ENCODE peak calls at places on chromosomes 2 and 18, in six cellular contexts. L is A673, R is cardiac fibroblast, I is fibroblast of lung, K is transverse colon, M is esophagus squamous epithelium. V is an unnamed sample.

GRCh38 chr2:8403871-8404270 is 278.0 kb upstream of the ID2 start:
- DNase-seq in L (no peak), R (no peak), I (no peak), K (peak), M (no peak), V (no peak)

GRCh38 chr18:63155910-63156773 is 163.4 kb downstream of the BCL2 start:
- DNase-seq in L (no peak), R (no peak), I (no peak), K (no peak), M (no peak), V (no peak)

GRCh38 chr2:168731550-168732128 is 70.8 kb upstream of the NOSTRIN start:
- DNase-seq in L (peak), R (no peak), I (no peak), K (no peak), M (no peak), V (no peak)

GRCh38 chr18:69617888-69618287 is 217.2 kb downstream of the DOK6 start:
- DNase-seq in L (no peak), R (peak), I (peak), K (no peak), M (no peak), V (peak)

GRCh38 chr2:64025741-64026140 is 6.5 kb upstream of the VPS54 start:
- DNase-seq in L (no peak), R (no peak), I (no peak), K (no peak), M (no peak), V (no peak)

GRCh38 chr2:145931836-145932352 is 1412.0 kb upstream of the ZEB2 start:
- DNase-seq in L (peak), R (no peak), I (no peak), K (no peak), M (no peak), V (no peak)

GRCh38 chr2:134217924-134218323 is 35.9 kb upstream of the MGAT5 start:
- DNase-seq in L (no peak), R (no peak), I (no peak), K (no peak), M (no peak), V (no peak)

GRCh38 chr2:69634197-69634821 is 9.2 kb downstream of the AAK1 start:
- DNase-seq in L (no peak), R (no peak), I (peak), K (no peak), M (no peak), V (no peak)

GRCh38 chr2:27008678-27009077 is 24.1 kb upstream of the TMEM214 start:
- DNase-seq in L (no peak), R (no peak), I (no peak), K (no peak), M (no peak), V (no peak)

GRCh38 chr18:74050807-74051206 is 96.8 kb downstream of the FBXO15 start:
- DNase-seq in L (no peak), R (no peak), I (no peak), K (no peak), M (no peak), V (no peak)

GRCh38 chr2:134689303-134689702 is 29.5 kb downstream of the TMEM163 start:
- DNase-seq in L (no peak), R (no peak), I (no peak), K (no peak), M (no peak), V (no peak)

GRCh38 chr2:58354230-58354629 is 113.1 kb upstream of the FANCL start:
- DNase-seq in L (no peak), R (no peak), I (no peak), K (no peak), M (no peak), V (no peak)

GRCh38 chr2:179250084-179250483 is 14.5 kb downstream of the SESTD1 start:
- DNase-seq in L (no peak), R (no peak), I (no peak), K (no peak), M (no peak), V (no peak)

GRCh38 chr2:111139637-111140317 is 19.1 kb downstream of the BCL2L11 start:
- DNase-seq in L (no peak), R (no peak), I (no peak), K (no peak), M (no peak), V (peak)

GRCh38 chr2:218957685-218958084 is 1.8 kb upstream of the CDK5R2 start:
- DNase-seq in L (no peak), R (no peak), I (no peak), K (no peak), M (no peak), V (no peak)

GRCh38 chr2:166516712-166517303 is 22.8 kb upstream of the SCN7A start:
- DNase-seq in L (peak), R (peak), I (peak), K (peak), M (no peak), V (peak)

GRCh38 chr2:37711308-37711731 is 39.9 kb upstream of the CDC42EP3 start:
- DNase-seq in L (peak), R (peak), I (peak), K (peak), M (no peak), V (peak)

GRCh38 chr2:201971516-201972228 is 62.0 kb upstream of the FZD7 start:
- DNase-seq in L (peak), R (peak), I (peak), K (no peak), M (no peak), V (peak)

GRCh38 chr2:175567435-175568061 is 386.0 kb upstream of the ATP5MC3 start:
- DNase-seq in L (no peak), R (no peak), I (no peak), K (no peak), M (no peak), V (no peak)

GRCh38 chr2:9739508-9739907 is 103.8 kb upstream of the TAF1B start:
- DNase-seq in L (no peak), R (peak), I (no peak), K (peak), M (no peak), V (no peak)

GRCh38 chr2:67234443-67234842 is 162.7 kb upstream of the ETAA1 start:
- DNase-seq in L (peak), R (peak), I (peak), K (no peak), M (no peak), V (peak)

GRCh38 chr18:50816767-50817166 is 3.0 kb downstream of the MRO start:
- DNase-seq in L (no peak), R (no peak), I (no peak), K (no peak), M (no peak), V (peak)

GRCh38 chr2:164430166-164430783 is 191.0 kb downstream of the GRB14 start:
- DNase-seq in L (peak), R (peak), I (peak), K (no peak), M (no peak), V (peak)

GRCh38 chr18:2441544-2441943 is 129.8 kb downstream of the METTL4 start:
- DNase-seq in L (no peak), R (no peak), I (no peak), K (no peak), M (no peak), V (no peak)

GRCh38 chr2:37625781-37626548 is 45.5 kb downstream of the CDC42EP3 start:
- DNase-seq in L (no peak), R (no peak), I (peak), K (peak), M (no peak), V (no peak)

GRCh38 chr2:191050640-191050987 is 36.6 kb upstream of the STAT1 start:
- DNase-seq in L (no peak), R (peak), I (peak), K (no peak), M (no peak), V (no peak)

GRCh38 chr2:102273619-102274211 is 37.6 kb upstream of the IL1RL1 start:
- DNase-seq in L (no peak), R (peak), I (peak), K (no peak), M (no peak), V (no peak)

GRCh38 chr18:76619342-76620315 is 124.6 kb upstream of the ZNF516 start:
- DNase-seq in L (peak), R (peak), I (peak), K (peak), M (no peak), V (peak)

GRCh38 chr18:57631697-57632096 is 10.1 kb upstream of the NARS1 start:
- DNase-seq in L (no peak), R (no peak), I (no peak), K (no peak), M (no peak), V (no peak)
- H3K4me3 ChIP-seq in L (peak), R (no peak), I (no peak), K (no peak), M (no peak), V (no peak)

GRCh38 chr2:226791487-226792081 is 8.0 kb downstream of the IRS1 start:
- DNase-seq in L (peak), R (peak), I (peak), K (peak), M (peak), V (no peak)
- TF ChIP-seq CTCF in L (peak), R (peak), I (peak), K (peak), M (peak), V (no peak)

GRCh38 chr2:80007722-80008503 is 296.6 kb downstream of the LRRTM1 start:
- DNase-seq in L (peak), R (no peak), I (no peak), K (no peak), M (no peak), V (no peak)

GRCh38 chr2:80001704-80002103 is 302.8 kb downstream of the LRRTM1 start:
- DNase-seq in L (no peak), R (peak), I (peak), K (no peak), M (no peak), V (no peak)

GRCh38 chr2:79996709-79997108 is 307.8 kb downstream of the LRRTM1 start:
- DNase-seq in L (no peak), R (no peak), I (no peak), K (no peak), M (no peak), V (no peak)

GRCh38 chr2:80002761-80003160 is 301.8 kb downstream of the LRRTM1 start:
- DNase-seq in L (no peak), R (no peak), I (no peak), K (no peak), M (no peak), V (no peak)

GRCh38 chr2:80002112-80002511 is 302.4 kb downstream of the LRRTM1 start:
- DNase-seq in L (no peak), R (no peak), I (no peak), K (no peak), M (no peak), V (no peak)
- H3K4me3 ChIP-seq in L (no peak), R (no peak), I (no peak), K (no peak), M (no peak), V (no peak)

GRCh38 chr2:156589381-156590079 is 153.4 kb downstream of the GPD2 start:
- DNase-seq in L (peak), R (peak), I (peak), K (peak), M (no peak), V (peak)
- TF ChIP-seq CTCF in L (peak), R (peak), I (peak), K (peak), M (peak), V (peak)

GRCh38 chr2:204971219-204971907 is 426.1 kb downstream of the PARD3B start:
- DNase-seq in L (peak), R (no peak), I (no peak), K (no peak), M (no peak), V (no peak)

GRCh38 chr2:204964413-204964812 is 419.1 kb downstream of the PARD3B start:
- DNase-seq in L (no peak), R (no peak), I (no peak), K (no peak), M (no peak), V (no peak)

GRCh38 chr2:204972161-204972560 is 426.9 kb downstream of the PARD3B start:
- DNase-seq in L (no peak), R (no peak), I (no peak), K (no peak), M (no peak), V (no peak)

GRCh38 chr2:204972606-204973336 is 427.5 kb downstream of the PARD3B start:
- DNase-seq in L (no peak), R (no peak), I (peak), K (no peak), M (no peak), V (no peak)

GRCh38 chr2:204967199-204967995 is 422.1 kb downstream of the PARD3B start:
- DNase-seq in L (no peak), R (no peak), I (no peak), K (no peak), M (no peak), V (no peak)
- H3K4me3 ChIP-seq in L (no peak), R (no peak), I (no peak), K (no peak), M (no peak), V (no peak)

GRCh38 chr2:20629181-20629580 is 21.7 kb downstream of the HS1BP3 start:
- DNase-seq in L (no peak), R (no peak), I (no peak), K (no peak), M (no peak), V (no peak)
- TF ChIP-seq CTCF in L (no peak), R (no peak), I (no peak), K (no peak), M (no peak), V (no peak)

GRCh38 chr18:26546170-26546874 is 2.0 kb downstream of the KCTD1 start:
- DNase-seq in L (peak), R (no peak), I (peak), K (no peak), M (no peak), V (no peak)
- H3K4me3 ChIP-seq in L (no peak), R (no peak), I (peak), K (no peak), M (peak), V (peak)

GRCh38 chr18:77702686-77703085 is 453.0 kb downstream of the GALR1 start:
- DNase-seq in L (no peak), R (peak), I (peak), K (no peak), M (no peak), V (peak)
- TF ChIP-seq CTCF in L (no peak), R (no peak), I (no peak), K (no peak), M (no peak), V (peak)

GRCh38 chr2:17543131-17543660 is 2.7 kb downstream of the VSNL1 start:
- DNase-seq in L (no peak), R (no peak), I (no peak), K (no peak), M (no peak), V (no peak)
- H3K4me3 ChIP-seq in L (no peak), R (no peak), I (no peak), K (no peak), M (peak), V (peak)